ENCODE peak calls at places on chromosomes 7 and 10, in six cellular contexts. Q, M, N, O, Z and K are unnamed samples.

GRCh38 chr7:73909051-73909941 is 48.3 kb downstream of the TMEM270 start:
- DNase-seq in M (no peak), N (no peak), Z (no peak), Q (no peak), O (no peak), K (no peak)

GRCh38 chr7:158328376-158329013 is 259.1 kb downstream of the PTPRN2 start:
- DNase-seq in O (no peak), M (no peak), Q (no peak), Z (peak; percentile 25), N (no peak), K (no peak)

GRCh38 chr7:67423058-67423457 is 426.4 kb downstream of the TYW1 start:
- DNase-seq in O (no peak), Z (no peak), N (no peak), M (no peak), Q (no peak), K (no peak)

GRCh38 chr7:82675396-82675795 is 231.8 kb upstream of the CACNA2D1 start:
- DNase-seq in N (no peak), M (no peak), Q (no peak), O (no peak), Z (no peak), K (no peak)

GRCh38 chr10:12898271-12898670 is 103.2 kb downstream of the CCDC3 start:
- DNase-seq in M (no peak), O (no peak), N (no peak), Q (no peak), Z (no peak), K (no peak)

GRCh38 chr10:91587710-91588638 is 44.9 kb downstream of the PPP1R3C start:
- DNase-seq in Q (peak; percentile 32), N (no peak), M (no peak), O (peak; percentile 46), Z (no peak), K (no peak)

GRCh38 chr7:44980393-44981034 is 1.7 kb upstream of the MYO1G start:
- DNase-seq in Z (no peak), M (no peak), O (no peak), N (no peak), Q (peak; percentile 55), K (no peak)

GRCh38 chr7:39130740-39131538 is 153.2 kb downstream of the POU6F2 start:
- DNase-seq in M (peak; percentile 42), Z (no peak), N (no peak), Q (no peak), O (no peak), K (no peak)

GRCh38 chr10:35251373-35252100 is 84.8 kb upstream of the CCNY start:
- DNase-seq in Z (no peak), O (no peak), Q (no peak), M (no peak), N (no peak), K (no peak)

GRCh38 chr7:95955748-95956147 is 183.4 kb downstream of the DYNC1I1 start:
- DNase-seq in N (no peak), O (no peak), Q (no peak), Z (no peak), M (no peak), K (no peak)

GRCh38 chr7:16660702-16661464 is 14.9 kb downstream of the BZW2 start:
- DNase-seq in Q (no peak), Z (no peak), M (no peak), N (no peak), O (no peak), K (no peak)

GRCh38 chr7:157619753-157620525 is 283.1 kb downstream of the DNAJB6 start:
- DNase-seq in Q (no peak), M (no peak), O (no peak), Z (no peak), N (no peak), K (no peak)

GRCh38 chr7:56479136-56479535 is 362.9 kb upstream of the NUPR2 start:
- DNase-seq in Z (no peak), O (no peak), M (no peak), N (no peak), Q (no peak), K (no peak)

GRCh38 chr7:142612264-142612881 is 136.9 kb upstream of the PRSS1 start:
- DNase-seq in M (no peak), O (no peak), N (no peak), Q (no peak), Z (no peak), K (no peak)

GRCh38 chr10:14009315-14010082 is 321.2 kb downstream of the FRMD4A start:
- DNase-seq in Z (no peak), O (no peak), Q (peak; percentile 78), M (peak; percentile 50), N (no peak), K (no peak)

GRCh38 chr10:94314913-94315545 is 47.7 kb downstream of the NOC3L start:
- DNase-seq in M (no peak), Z (no peak), Q (peak; percentile 25), O (no peak), N (no peak), K (no peak)

GRCh38 chr10:129307141-129307540 is 159.9 kb upstream of the MGMT start:
- DNase-seq in N (no peak), Q (no peak), M (no peak), Z (no peak), O (no peak), K (no peak)

GRCh38 chr7:4519819-4520520 is 162.1 kb upstream of the FOXK1 start:
- DNase-seq in Q (no peak), O (no peak), N (no peak), M (no peak), Z (peak; percentile 32), K (no peak)

GRCh38 chr10:133459454-133460207 is 5.9 kb downstream of the SCART1 start:
- DNase-seq in Z (peak; percentile 17), O (no peak), Q (no peak), N (no peak), M (no peak), K (no peak)

GRCh38 chr7:43926193-43927043 is at the start of gene UBE2D4:
- DNase-seq in O (peak; percentile 90), N (peak; percentile 87), Q (no peak), M (peak; percentile 97), Z (peak; percentile 77), K (peak; percentile 65)

GRCh38 chr10:48251525-48252353 is 22.8 kb downstream of the FRMPD2 start:
- DNase-seq in N (no peak), Z (no peak), M (peak; percentile 17), O (no peak), Q (no peak), K (no peak)

GRCh38 chr10:123563581-123563855 is 102.6 kb upstream of the GPR26 start:
- DNase-seq in M (no peak), Z (no peak), Q (no peak), O (no peak), N (no peak), K (no peak)

GRCh38 chr10:82796510-82796909 is 921.5 kb downstream of the NRG3 start:
- DNase-seq in N (no peak), M (no peak), Z (no peak), O (no peak), Q (no peak), K (no peak)

GRCh38 chr7:88458931-88459330 is 152.2 kb upstream of the STEAP4 start:
- DNase-seq in Q (no peak), Z (no peak), N (no peak), O (no peak), M (no peak), K (no peak)

GRCh38 chr7:128122577-128123290 is 91.5 kb upstream of the LRRC4 start:
- DNase-seq in Z (no peak), N (no peak), O (no peak), Q (no peak), M (no peak), K (no peak)

GRCh38 chr10:76286536-76286935 is 855.1 kb downstream of the LRMDA start:
- DNase-seq in O (no peak), Z (no peak), Q (no peak), N (no peak), M (no peak), K (no peak)

GRCh38 chr7:150385240-150385830 is 6.2 kb downstream of the ZNF775 start:
- DNase-seq in M (no peak), O (no peak), Z (no peak), Q (no peak), N (no peak), K (no peak)

GRCh38 chr7:141312828-141313521 is 238.2 kb upstream of the AGK start:
- DNase-seq in Z (no peak), Q (no peak), M (no peak), N (no peak), O (no peak), K (no peak)

GRCh38 chr10:110413903-110414562 is 83.7 kb upstream of the DUSP5 start:
- DNase-seq in Q (no peak), O (no peak), M (no peak), Z (no peak), N (no peak), K (no peak)

GRCh38 chr7:96388166-96388565 is 66.3 kb upstream of the SLC25A13 start:
- DNase-seq in Q (peak; percentile 7), M (no peak), N (no peak), O (no peak), Z (no peak), K (no peak)

GRCh38 chr7:120089968-120090367 is 183.0 kb upstream of the KCND2 start:
- DNase-seq in Q (no peak), M (no peak), O (peak; percentile 15), N (no peak), Z (peak; percentile 28), K (no peak)

GRCh38 chr10:114761205-114762193 is 60.1 kb upstream of the FHIP2A start:
- DNase-seq in M (no peak), Q (no peak), Z (no peak), O (no peak), N (no peak), K (no peak)

GRCh38 chr7:30903146-30903545 is 8.5 kb upstream of the AQP1 start:
- DNase-seq in N (peak; percentile 11), Z (no peak), M (no peak), O (no peak), Q (no peak), K (no peak)

GRCh38 chr7:158023563-158024350 is 563.9 kb downstream of the PTPRN2 start:
- DNase-seq in Q (no peak), N (no peak), Z (no peak), M (no peak), O (no peak), K (no peak)

GRCh38 chr10:98338896-98339295 is 70.9 kb upstream of the LOXL4 start:
- DNase-seq in O (no peak), Q (no peak), Z (no peak), M (no peak), N (no peak), K (no peak)

GRCh38 chr7:25995893-25996529 is 156.0 kb upstream of the NFE2L3 start:
- DNase-seq in O (no peak), Q (no peak), N (no peak), Z (no peak), M (peak; percentile 23), K (no peak)
- TF ChIP-seq CTCF in O (peak; percentile 32), Q (no peak), N (no peak), Z (peak; percentile 41), M (no peak), K (no peak)

GRCh38 chr7:126302639-126303038 is 950.1 kb downstream of the GRM8 start:
- DNase-seq in N (no peak), Z (no peak), Q (no peak), O (peak; percentile 24), M (no peak), K (no peak)
- TF ChIP-seq CTCF in N (no peak), Z (peak; percentile 47), Q (no peak), O (no peak), M (no peak), K (peak; percentile 35)

GRCh38 chr7:52925332-52925731 is 110.1 kb upstream of the POM121L12 start:
- DNase-seq in Q (no peak), O (no peak), N (no peak), Z (peak; percentile 50), M (no peak), K (no peak)
- TF ChIP-seq CTCF in Q (no peak), O (no peak), N (no peak), Z (peak; percentile 50), M (no peak), K (no peak)

GRCh38 chr10:100728928-100729876 is 16.2 kb upstream of the PAX2 start:
- DNase-seq in O (peak; percentile 57), Q (no peak), Z (peak; percentile 85), M (peak; percentile 49), N (no peak), K (peak; percentile 70)
- TF ChIP-seq CTCF in O (peak; percentile 71), Q (peak; percentile 40), Z (peak; percentile 51), M (peak; percentile 36), N (peak; percentile 32), K (peak; percentile 18)